ENCODE peak calls at places on chromosomes 16 and 17, in six cellular contexts. K, T, F, X, C and U are unnamed samples.

GRCh38 chr17:74332017-74332650 is 6.1 kb downstream of the KIF19 start:
- DNase-seq in K (no peak), T (no peak), X (no peak), F (no peak), C (no peak), U (peak; percentile 75)

GRCh38 chr17:2177235-2177811 is 122.4 kb downstream of the HIC1 start:
- DNase-seq in T (no peak), C (no peak), X (no peak), K (no peak), F (no peak), U (no peak)

GRCh38 chr16:47311738-47312505 is 148.9 kb downstream of the ITFG1 start:
- DNase-seq in X (no peak), K (peak; percentile 38), T (no peak), F (peak; percentile 65), C (no peak), U (peak; percentile 37)

GRCh38 chr16:3158498-3159314 is 23.9 kb downstream of the ZNF213 start:
- DNase-seq in F (peak; percentile 93), T (peak; percentile 91), X (peak; percentile 93), C (peak; percentile 93), K (peak; percentile 82), U (peak; percentile 99)

GRCh38 chr16:82033683-82034300 is 1.3 kb upstream of the HSD17B2 start:
- DNase-seq in T (no peak), K (no peak), F (no peak), C (no peak), X (no peak), U (no peak)

GRCh38 chr17:15503731-15504130 is 36.3 kb upstream of the CDRT4 start:
- DNase-seq in K (no peak), F (no peak), X (no peak), C (no peak), T (no peak), U (no peak)

GRCh38 chr16:22161401-22161800 is 905 bp upstream of the SDR42E2 start:
- DNase-seq in K (no peak), T (no peak), F (no peak), C (no peak), X (no peak), U (no peak)

GRCh38 chr17:64460955-64461354 is 12.0 kb downstream of the MILR1 start:
- DNase-seq in K (no peak), F (no peak), T (no peak), C (no peak), X (no peak), U (no peak)

GRCh38 chr17:55311767-55312375 is 47.1 kb downstream of the HLF start:
- DNase-seq in K (no peak), T (no peak), F (no peak), X (no peak), C (no peak), U (no peak)

GRCh38 chr17:39243155-39243554 is 17.4 kb upstream of the STAC2 start:
- DNase-seq in C (no peak), K (no peak), T (no peak), F (no peak), X (no peak), U (no peak)

GRCh38 chr17:39246274-39246673 is 20.5 kb upstream of the STAC2 start:
- DNase-seq in C (no peak), T (no peak), X (no peak), F (peak; percentile 21), K (no peak), U (peak; percentile 44)

GRCh38 chr17:39240631-39241030 is 14.9 kb upstream of the STAC2 start:
- DNase-seq in C (no peak), K (no peak), F (no peak), X (no peak), T (no peak), U (no peak)

GRCh38 chr17:39244016-39244599 is 18.4 kb upstream of the STAC2 start:
- DNase-seq in X (no peak), C (no peak), K (no peak), F (peak; percentile 39), T (no peak), U (peak; percentile 37)

DNA sequence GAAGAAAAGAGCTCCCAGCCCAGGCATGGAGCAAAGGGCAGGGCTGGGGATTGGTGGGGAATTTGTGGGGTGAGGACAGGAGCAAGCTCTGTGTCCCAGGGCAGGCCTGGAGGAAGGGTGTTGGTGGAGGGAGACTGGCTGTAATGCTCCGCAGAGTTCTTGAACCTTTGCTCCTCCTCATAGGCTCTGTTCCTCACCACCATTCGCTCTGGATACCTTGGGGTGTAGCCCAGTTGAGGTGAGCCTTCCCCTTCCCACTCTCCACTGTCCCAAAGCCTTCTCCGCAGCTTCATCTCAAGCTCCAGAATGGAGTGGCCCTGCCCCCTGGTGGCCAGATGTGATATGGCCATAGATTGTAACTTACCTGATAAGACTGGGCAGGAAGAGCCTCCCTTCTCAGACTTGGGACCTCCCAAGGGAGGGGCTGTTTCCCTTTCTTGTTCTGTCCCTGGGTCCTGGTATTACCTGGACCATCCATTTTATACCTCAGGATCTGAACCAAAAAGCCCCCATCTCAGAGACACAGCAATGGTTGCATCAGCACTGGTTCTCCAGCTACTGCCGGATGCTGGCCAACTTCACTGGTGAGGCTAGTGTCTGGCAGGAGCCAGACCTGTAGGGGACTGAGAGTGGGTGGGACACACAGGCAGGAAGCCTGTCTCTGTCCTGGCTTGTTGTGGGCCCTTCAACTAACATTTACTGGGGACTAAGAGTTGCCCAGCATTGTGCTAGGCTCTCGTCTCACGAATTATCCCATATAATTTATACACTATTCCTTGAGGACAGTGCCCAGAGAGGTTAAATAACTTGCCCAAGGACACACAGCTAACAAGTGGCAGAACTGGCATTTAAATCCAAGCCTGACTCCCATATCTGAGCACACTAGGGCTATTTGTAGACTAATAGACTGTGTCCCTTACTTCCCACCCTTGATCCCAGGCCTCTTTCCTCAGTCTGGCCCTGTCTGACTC is 19.1 kb upstream of the STAC2 start:
- DNase-seq in K (peak; percentile 73), T (peak; percentile 88), F (peak; percentile 99), X (peak; percentile 77), C (peak; percentile 80), U (peak; percentile 90)
- H3K4me3 ChIP-seq in K (no peak overlapping the region), T (no peak overlapping the region), F (no peak overlapping the region), X (no peak overlapping the region), C (no peak overlapping the region), U (no peak overlapping the region)

DNA sequence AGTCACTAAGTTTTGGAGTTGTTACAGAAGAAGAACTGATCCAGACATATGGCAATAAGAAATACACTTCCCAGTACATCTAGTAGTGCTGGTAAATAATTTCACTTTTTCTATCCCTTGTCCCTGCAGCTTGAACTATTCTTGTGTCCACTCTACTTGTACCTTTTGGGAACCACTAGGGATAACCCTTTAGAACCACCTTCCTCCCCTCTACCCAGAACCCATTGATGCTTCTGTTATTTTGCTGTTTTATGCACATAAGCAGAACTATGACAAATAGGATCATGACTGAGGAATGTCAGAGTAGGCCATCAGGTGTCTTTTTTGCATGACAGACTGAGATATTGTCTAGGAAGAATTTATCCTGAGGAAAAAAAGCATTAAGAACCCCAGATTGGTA is 125.1 kb downstream of the BRIP1 start:
- DNase-seq in X (no peak), F (no peak), T (no peak), C (no peak), K (no peak), U (no peak)
- H3K36me3 ChIP-seq in X (no peaks in the 10 kb centered on the region), F (peaks cover 9% of the 10 kb centered on the region), T (no peaks in the 10 kb centered on the region), C (peaks cover 38% of the 10 kb centered on the region), K (peaks cover 11% of the 10 kb centered on the region), U (peaks cover 3% of the 10 kb centered on the region)

GRCh38 chr17:79792371-79792871 is 4.5 kb downstream of the CBX8 start:
- DNase-seq in C (peak; percentile 40), X (no peak), F (peak; percentile 54), T (no peak), K (no peak), U (peak; percentile 85)
- H3K27me3 ChIP-seq in C (no peaks in the 10 kb centered on the region), X (peaks cover 33% of the 10 kb centered on the region), F (peaks cover 94% of the 10 kb centered on the region), T (no peaks in the 10 kb centered on the region), K (no peaks in the 10 kb centered on the region), U (peaks cover 88% of the 10 kb centered on the region)

DNA sequence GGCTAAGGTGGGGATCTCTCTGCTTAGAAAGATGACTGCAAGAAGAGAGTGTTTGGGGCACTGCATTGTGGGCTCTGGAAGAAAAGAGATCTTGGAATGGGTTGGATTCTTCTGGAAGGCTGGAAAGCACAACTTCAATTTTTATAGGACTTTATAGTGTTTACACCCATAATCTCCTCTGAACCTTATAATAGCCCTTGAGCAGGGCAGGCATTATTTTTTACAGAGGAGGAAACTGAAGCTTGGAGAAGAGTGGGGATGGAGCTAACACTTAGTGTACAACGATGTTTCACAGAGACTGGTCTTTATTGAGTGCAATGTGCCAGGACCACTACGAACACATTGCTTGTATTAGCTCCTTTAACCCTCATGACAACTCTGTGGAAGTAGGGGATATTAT is 10.4 kb downstream of the TNS4 start:
- DNase-seq in F (no peak), K (no peak), X (no peak), T (no peak), C (no peak), U (no peak)
- H3K4me3 ChIP-seq in F (peak overlapping the region; percentile 37), K (peak overlapping the region; percentile 42), X (no peak overlapping the region), T (no peak overlapping the region), C (no peak overlapping the region), U (no peak overlapping the region)